ENCODE peak calls at places on chromosomes 5 and 9, in seven cellular contexts. L, N, K, A, Z, X and D are unnamed samples.

GRCh38 chr5:170297589-170298462 is at the start of gene LCP2:
- DNase-seq in L (no peak), N (peak), K (no peak), A (no peak), Z (peak), X (no peak), D (peak)

GRCh38 chr9:3401556-3401955 is 124.2 kb downstream of the RFX3 start:
- DNase-seq in L (no peak), N (no peak), K (no peak), A (no peak), Z (no peak), X (no peak), D (no peak)

GRCh38 chr5:51404256-51404655 is 21.0 kb downstream of the ISL1 start:
- DNase-seq in L (no peak), N (no peak), K (no peak), A (no peak), Z (no peak), X (peak), D (no peak)

GRCh38 chr5:175840050-175840841 is 31.1 kb upstream of the CPLX2 start:
- DNase-seq in L (no peak), N (peak), K (no peak), A (no peak), Z (peak), X (peak), D (no peak)

GRCh38 chr5:40813698-40814281 is 15.6 kb upstream of the PRKAA1 start:
- DNase-seq in L (no peak), N (no peak), K (no peak), A (no peak), Z (no peak), X (no peak), D (no peak)

GRCh38 chr5:150034677-150035076 is 34.1 kb downstream of the HMGXB3 start:
- DNase-seq in L (no peak), N (no peak), K (no peak), A (no peak), Z (no peak), X (peak), D (no peak)

GRCh38 chr9:88807426-88807825 is 183.8 kb upstream of the S1PR3 start:
- DNase-seq in L (no peak), N (no peak), K (no peak), A (no peak), Z (no peak), X (no peak), D (no peak)

GRCh38 chr5:128279345-128279744 is 195.8 kb downstream of the SLC12A2 start:
- DNase-seq in L (no peak), N (no peak), K (no peak), A (no peak), Z (no peak), X (no peak), D (no peak)

GRCh38 chr5:151523335-151523734 is 67.8 kb downstream of the FAT2 start:
- DNase-seq in L (no peak), N (peak), K (no peak), A (no peak), Z (peak), X (peak), D (no peak)

GRCh38 chr9:1083325-1083913 is 33.3 kb downstream of the DMRT2 start:
- DNase-seq in L (no peak), N (no peak), K (no peak), A (peak), Z (no peak), X (no peak), D (no peak)

GRCh38 chr5:80736730-80737129 is 81.9 kb upstream of the DHFR start:
- DNase-seq in L (no peak), N (no peak), K (no peak), A (no peak), Z (no peak), X (peak), D (no peak)

GRCh38 chr5:34552129-34552528 is 104.0 kb upstream of the RAI14 start:
- DNase-seq in L (peak), N (no peak), K (no peak), A (no peak), Z (no peak), X (no peak), D (no peak)

GRCh38 chr9:33148367-33149019 is 18.6 kb downstream of the B4GALT1 start:
- DNase-seq in L (no peak), N (no peak), K (no peak), A (no peak), Z (no peak), X (no peak), D (no peak)

GRCh38 chr5:127934791-127935256 is 148.7 kb upstream of the SLC12A2 start:
- DNase-seq in L (no peak), N (no peak), K (no peak), A (peak), Z (no peak), X (peak), D (no peak)

GRCh38 chr5:103505581-103506305 is 56.8 kb downstream of the NUDT12 start:
- DNase-seq in L (no peak), N (no peak), K (no peak), A (no peak), Z (no peak), X (peak), D (no peak)

GRCh38 chr9:134936762-134937555 is 19.2 kb upstream of the FCN1 start:
- DNase-seq in L (no peak), N (no peak), K (no peak), A (no peak), Z (no peak), X (no peak), D (no peak)

DNA sequence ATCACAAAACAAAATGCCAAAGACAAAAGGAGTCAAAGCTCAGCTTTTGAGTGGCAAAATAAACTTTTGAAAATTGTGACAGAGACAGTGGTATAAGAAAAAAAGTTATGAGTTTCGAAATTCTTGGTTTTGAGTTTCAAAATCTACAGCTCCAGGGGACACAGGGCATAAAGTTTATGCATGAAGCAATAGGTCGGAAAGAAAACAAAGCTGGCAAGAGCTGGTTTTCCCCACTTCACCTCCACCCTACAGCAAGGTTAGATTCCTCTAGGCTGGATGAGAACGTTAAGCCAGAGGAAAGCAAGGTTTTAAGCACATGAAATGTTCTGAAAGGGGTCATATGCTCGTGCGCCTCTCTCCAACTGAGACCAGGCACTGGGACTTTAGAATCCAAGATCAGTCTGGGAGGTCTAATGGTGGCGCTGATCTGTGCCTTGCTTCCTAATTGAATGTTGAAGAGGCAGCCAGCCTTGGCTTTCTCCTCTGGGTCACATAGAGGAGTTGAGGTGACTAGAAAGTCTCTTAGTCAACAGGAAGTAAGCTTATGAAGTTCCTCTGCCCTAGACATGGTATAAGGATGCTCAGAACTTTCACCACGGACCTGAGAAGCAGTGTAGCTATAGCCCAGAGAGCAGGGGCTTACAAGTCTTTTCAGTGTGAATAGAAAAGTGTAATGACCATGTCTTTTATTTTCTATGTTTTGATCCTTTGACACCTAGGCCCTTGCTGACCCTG is 167.7 kb upstream of the DMAC1 start:
- DNase-seq in L (no peak), N (no peak), K (no peak), A (no peak), Z (no peak), X (no peak), D (no peak)
- H3K27ac ChIP-seq in L (no peak), N (no peak), K (no peak), A (no peak), Z (no peak), X (no peak), D (no peak)

GRCh38 chr5:36744041-36744677 is 132.4 kb upstream of the NIPBL start:
- DNase-seq in L (no peak), N (no peak), K (no peak), A (no peak), Z (no peak), X (no peak), D (no peak)

GRCh38 chr5:36741138-36741537 is 134.7 kb downstream of the SLC1A3 start:
- DNase-seq in L (no peak), N (no peak), K (no peak), A (no peak), Z (no peak), X (no peak), D (no peak)

GRCh38 chr5:36740259-36740898 is 134.0 kb downstream of the SLC1A3 start:
- DNase-seq in L (no peak), N (no peak), K (no peak), A (no peak), Z (no peak), X (no peak), D (no peak)

GRCh38 chr5:36739751-36740221 is 133.4 kb downstream of the SLC1A3 start:
- DNase-seq in L (no peak), N (peak), K (peak), A (peak), Z (peak), X (peak), D (peak)

DNA sequence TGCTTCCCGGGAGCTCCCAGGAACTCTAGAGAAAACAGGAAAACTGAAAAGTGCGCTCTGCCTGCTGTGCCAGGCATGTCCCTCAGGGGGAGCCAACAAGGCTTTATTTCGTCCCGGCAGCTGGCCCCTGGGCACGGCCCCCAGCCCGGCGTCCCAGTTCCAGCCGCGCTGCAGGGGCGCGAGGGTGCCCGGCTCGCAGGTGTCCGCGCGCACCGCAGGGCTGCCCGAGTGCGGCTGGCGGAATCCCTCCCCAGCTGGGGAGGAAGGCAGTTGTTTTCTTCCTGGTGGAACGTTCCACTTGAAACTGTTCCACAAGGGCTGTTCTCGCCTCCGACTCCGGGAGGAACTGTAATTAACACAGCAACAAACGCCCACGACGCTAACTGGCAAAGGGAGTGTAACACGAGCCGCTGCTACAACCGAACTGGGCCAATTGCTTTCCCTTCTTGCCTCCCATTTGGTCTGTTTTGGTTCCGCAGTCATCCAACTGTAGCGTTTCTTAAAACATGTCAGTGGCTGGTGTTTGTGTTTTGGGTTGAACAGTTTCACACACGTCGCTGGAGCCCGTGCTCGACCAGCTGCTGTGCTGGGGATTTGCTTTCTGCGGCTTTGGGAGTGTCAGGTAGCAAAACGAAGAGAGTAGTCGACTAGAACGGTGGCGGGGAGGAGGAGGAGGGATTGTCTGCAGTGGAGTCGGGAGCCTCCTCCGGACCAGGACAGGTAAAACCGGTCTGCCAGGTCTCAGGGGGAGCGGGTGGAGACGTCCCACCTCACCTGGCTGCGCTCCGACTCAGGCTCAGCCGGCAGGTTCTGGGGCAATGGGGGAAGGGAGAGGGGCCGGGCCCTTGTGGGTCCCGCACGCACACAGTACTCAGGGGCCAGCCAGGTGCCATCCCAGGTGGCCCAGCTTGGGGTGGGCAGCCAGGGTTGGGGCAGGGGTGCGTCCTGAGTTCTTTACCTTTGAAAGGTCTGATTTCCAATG is 131.6 kb upstream of the NIPBL start:
- DNase-seq in L (peak), N (peak), K (peak), A (peak), Z (peak), X (peak), D (no peak)
- H3K27ac ChIP-seq in L (peak), N (no peak), K (peak), A (peak), Z (no peak), X (no peak), D (no peak)

DNA sequence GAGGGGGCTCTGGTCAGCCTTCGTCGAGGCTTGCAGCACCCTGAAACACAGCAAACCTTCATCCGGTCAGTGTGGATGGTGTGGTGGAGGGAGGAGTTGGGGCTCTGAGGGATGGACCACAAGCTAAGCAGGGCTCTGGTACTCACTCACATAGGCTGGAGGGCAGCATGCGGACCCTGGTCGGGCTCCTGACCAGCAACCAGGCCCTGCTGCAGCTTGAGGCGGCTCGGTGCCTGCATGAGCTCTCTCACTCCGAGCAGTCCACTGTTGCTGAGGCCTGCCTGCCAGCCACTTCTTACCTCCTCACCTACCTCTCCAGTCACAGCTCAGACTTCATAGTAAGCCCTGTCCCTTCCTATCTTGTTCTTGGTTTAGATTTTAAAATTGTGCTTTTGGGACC is 2.5 kb downstream of the TMCO6 start:
- DNase-seq in L (no peak), N (no peak), K (no peak), A (no peak), Z (no peak), X (no peak), D (no peak)
- H3K27ac ChIP-seq in L (no peak), N (no peak), K (no peak), A (no peak), Z (no peak), X (no peak), D (no peak)

GRCh38 chr5:67816456-67816855 is 399.1 kb upstream of the PIK3R1 start:
- DNase-seq in L (no peak), N (no peak), K (no peak), A (no peak), Z (no peak), X (no peak), D (no peak)
- H3K27ac ChIP-seq in L (peak), N (no peak), K (no peak), A (no peak), Z (no peak), X (no peak), D (no peak)

GRCh38 chr5:61329729-61330128 is 2.3 kb upstream of the ZSWIM6 start:
- DNase-seq in L (no peak), N (no peak), K (no peak), A (no peak), Z (no peak), X (peak), D (no peak)

GRCh38 chr5:61330341-61330878 is 1.6 kb upstream of the ZSWIM6 start:
- DNase-seq in L (peak), N (no peak), K (peak), A (peak), Z (no peak), X (peak), D (peak)

GRCh38 chr5:61332369-61332745 is 299 bp downstream of the ZSWIM6 start:
- DNase-seq in L (peak), N (peak), K (no peak), A (peak), Z (no peak), X (peak), D (peak)

GRCh38 chr5:61331407-61332368 is at the start of gene ZSWIM6:
- DNase-seq in L (peak), N (peak), K (peak), A (peak), Z (peak), X (peak), D (peak)

DNA sequence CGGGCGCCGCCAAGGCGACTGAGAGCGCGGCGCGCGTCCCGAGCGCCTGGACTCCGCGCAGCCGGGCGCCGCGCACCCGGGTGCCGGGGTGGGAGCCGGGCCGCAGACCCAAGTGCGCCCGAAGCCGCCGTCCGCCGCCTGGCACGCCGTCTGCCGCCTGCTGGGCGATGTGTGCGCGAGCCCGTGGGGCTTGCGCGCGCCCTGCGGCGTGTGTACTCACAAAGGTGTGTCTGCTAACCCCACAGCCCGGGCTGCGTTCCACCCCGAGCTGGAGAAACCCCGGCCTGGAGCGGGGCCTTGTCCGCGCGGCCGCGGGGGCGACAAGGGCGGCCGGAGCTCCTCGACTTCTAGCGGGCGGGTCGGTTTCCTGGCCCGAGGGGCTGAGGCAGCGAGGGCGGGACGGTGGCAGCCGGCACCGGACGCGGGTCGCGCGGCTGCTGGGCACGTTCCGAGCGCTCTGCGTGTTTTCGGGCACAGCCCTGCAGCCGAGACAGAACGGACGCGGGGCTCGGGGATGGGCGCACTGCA is 1.1 kb upstream of the ZSWIM6 start:
- DNase-seq in L (peak), N (peak), K (peak), A (peak), Z (peak), X (peak), D (peak)
- H3K27ac ChIP-seq in L (peak), N (peak), K (peak), A (peak), Z (peak), X (peak), D (peak)

GRCh38 chr9:136847065-136847826 is 2.0 kb upstream of the PHPT1 start:
- DNase-seq in L (no peak), N (no peak), K (no peak), A (peak), Z (no peak), X (peak), D (no peak)
- H3K27ac ChIP-seq in L (no peak), N (peak), K (no peak), A (no peak), Z (no peak), X (peak), D (no peak)

DNA sequence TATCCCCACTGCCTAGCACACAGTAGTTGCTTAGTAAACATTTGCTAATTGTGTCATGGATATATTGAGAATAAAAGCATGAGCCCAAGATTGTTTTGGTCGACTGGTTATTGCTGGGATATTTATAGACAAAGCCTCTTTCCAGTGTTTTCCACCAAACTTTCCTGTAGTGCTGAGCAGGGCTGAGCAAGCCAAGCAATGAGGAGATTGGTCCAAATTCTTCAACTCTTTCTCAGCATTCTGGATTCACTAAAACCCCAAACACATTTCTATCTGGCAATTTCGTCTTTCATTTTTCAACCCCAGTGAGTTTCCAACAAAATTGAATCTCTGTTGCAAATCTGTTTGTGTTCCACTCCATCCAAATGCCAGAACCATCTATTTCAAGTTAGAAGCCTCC is 31.9 kb upstream of the TARS1 start:
- DNase-seq in L (no peak), N (no peak), K (no peak), A (no peak), Z (no peak), X (no peak), D (no peak)
- H3K27ac ChIP-seq in L (peak), N (no peak), K (no peak), A (no peak), Z (no peak), X (no peak), D (no peak)

DNA sequence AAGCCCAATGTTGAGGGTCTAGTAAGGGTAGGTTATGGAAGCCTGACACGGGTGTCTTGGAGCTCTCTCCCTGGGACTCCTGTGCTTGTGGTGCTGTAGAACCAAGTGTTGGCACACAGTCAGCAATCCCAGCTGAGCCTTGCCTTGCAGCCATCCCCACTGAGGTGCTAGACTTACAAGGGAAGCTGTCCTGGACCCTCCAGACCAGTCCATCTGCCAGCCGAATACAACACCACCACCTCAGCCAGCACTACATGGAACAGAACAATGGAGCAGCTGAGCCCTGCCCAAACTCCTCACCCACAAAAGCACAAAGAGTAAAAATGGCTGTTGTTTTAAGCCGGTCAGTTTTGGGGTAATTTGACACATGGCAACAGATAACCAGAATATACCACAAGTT is 90.5 kb upstream of the DNAH5 start:
- DNase-seq in L (no peak), N (no peak), K (no peak), A (no peak), Z (no peak), X (no peak), D (no peak)
- H3K27ac ChIP-seq in L (no peak), N (no peak), K (no peak), A (no peak), Z (no peak), X (peak), D (no peak)

GRCh38 chr5:111902436-111902835 is 145.4 kb upstream of the NREP start:
- DNase-seq in L (no peak), N (no peak), K (no peak), A (no peak), Z (no peak), X (no peak), D (no peak)

DNA sequence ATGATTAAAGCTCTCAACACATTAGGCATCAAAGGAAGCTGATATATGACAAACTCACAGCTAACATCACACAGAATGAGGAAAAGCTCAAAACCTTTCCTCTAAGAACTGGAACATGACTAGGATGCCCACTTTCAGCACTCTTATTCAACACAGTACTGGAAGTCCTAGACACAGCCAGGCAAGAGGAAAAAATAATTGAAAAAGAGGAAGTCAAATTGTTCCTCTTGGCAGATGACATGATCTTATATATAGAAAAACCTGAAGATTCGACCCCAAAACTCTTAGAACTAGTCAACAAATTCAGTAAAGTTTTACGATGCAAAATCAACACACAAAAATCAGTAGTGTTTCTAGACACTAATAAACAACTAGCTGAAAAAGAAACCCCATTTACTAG is 144.3 kb upstream of the NREP start:
- DNase-seq in L (no peak), N (no peak), K (no peak), A (no peak), Z (no peak), X (no peak), D (no peak)
- H3K27ac ChIP-seq in L (no peak), N (no peak), K (no peak), A (no peak), Z (no peak), X (no peak), D (no peak)